ENCODE peak calls at places on chromosomes 6 and 20, in ten cellular contexts. One of them, this sample, is unnamed.
A peak's percentile ranks its signal among the peaks of the same experiment; 100 is the strongest.

GRCh38 chr6:159727717-159728440 is 573 bp downstream of the WTAP start:
- DNase-seq in NCI-H2081: no peak
- DNase-seq in CD4-positive, alpha-beta T cell: no peak
- DNase-seq in ovary: no peak
- DNase-seq in foreskin melanocyte: peak; percentile 33
- DNase-seq in NCI-H1694 treated with DMSO at 0.1 percent for 48 hours: peak; percentile 8
- DNase-seq in B cell: no peak
- DNase-seq in KG1: peak; percentile 37
- DNase-seq in left cardiac atrium: peak; percentile 63
- DNase-seq in activated CD8-positive, alpha-beta memory T cell treated with anti-CD3 and anti-CD28 coated beads, Interleukin-2, amount 10 ng/mL, durations not matched to agents 7 days and 5 days: peak; percentile 74
- DNase-seq in this sample: no peak

GRCh38 chr6:166341915-166342292 is 441 bp downstream of the SFT2D1 start:
- DNase-seq in NCI-H2081: no peak
- DNase-seq in CD4-positive, alpha-beta T cell: no peak
- DNase-seq in ovary: peak; percentile 20
- DNase-seq in foreskin melanocyte: no peak
- DNase-seq in NCI-H1694 treated with DMSO at 0.1 percent for 48 hours: no peak
- DNase-seq in B cell: peak; percentile 30
- DNase-seq in KG1: no peak
- DNase-seq in left cardiac atrium: no peak
- DNase-seq in activated CD8-positive, alpha-beta memory T cell treated with anti-CD3 and anti-CD28 coated beads, Interleukin-2, amount 10 ng/mL, durations not matched to agents 7 days and 5 days: no peak
- DNase-seq in this sample: no peak

GRCh38 chr6:33692078-33692759 is 19.3 kb downstream of the UQCC2 start:
- DNase-seq in NCI-H2081: no peak
- DNase-seq in CD4-positive, alpha-beta T cell: no peak
- DNase-seq in ovary: no peak
- DNase-seq in foreskin melanocyte: no peak
- DNase-seq in NCI-H1694 treated with DMSO at 0.1 percent for 48 hours: no peak
- DNase-seq in B cell: no peak
- DNase-seq in KG1: no peak
- DNase-seq in left cardiac atrium: peak; percentile 36
- DNase-seq in activated CD8-positive, alpha-beta memory T cell treated with anti-CD3 and anti-CD28 coated beads, Interleukin-2, amount 10 ng/mL, durations not matched to agents 7 days and 5 days: no peak
- DNase-seq in this sample: peak; percentile 82

GRCh38 chr20:33773412-33774089 is 37.6 kb upstream of the CHMP4B start:
- DNase-seq in NCI-H2081: no peak
- DNase-seq in CD4-positive, alpha-beta T cell: no peak
- DNase-seq in ovary: no peak
- DNase-seq in foreskin melanocyte: no peak
- DNase-seq in NCI-H1694 treated with DMSO at 0.1 percent for 48 hours: no peak
- DNase-seq in B cell: peak; percentile 70
- DNase-seq in KG1: no peak
- DNase-seq in left cardiac atrium: no peak
- DNase-seq in activated CD8-positive, alpha-beta memory T cell treated with anti-CD3 and anti-CD28 coated beads, Interleukin-2, amount 10 ng/mL, durations not matched to agents 7 days and 5 days: no peak
- DNase-seq in this sample: no peak

GRCh38 chr6:26457407-26457795 is 354 bp upstream of the BTN2A1 start:
- DNase-seq in NCI-H2081: peak; percentile 71
- DNase-seq in CD4-positive, alpha-beta T cell: no peak
- DNase-seq in ovary: peak; percentile 23
- DNase-seq in foreskin melanocyte: no peak
- DNase-seq in NCI-H1694 treated with DMSO at 0.1 percent for 48 hours: no peak
- DNase-seq in B cell: no peak
- DNase-seq in KG1: no peak
- DNase-seq in left cardiac atrium: peak; percentile 34
- DNase-seq in activated CD8-positive, alpha-beta memory T cell treated with anti-CD3 and anti-CD28 coated beads, Interleukin-2, amount 10 ng/mL, durations not matched to agents 7 days and 5 days: no peak
- DNase-seq in this sample: peak; percentile 53

GRCh38 chr20:11686900-11687543 is 230.7 kb upstream of the BTBD3 start:
- DNase-seq in NCI-H2081: peak; percentile 86
- DNase-seq in CD4-positive, alpha-beta T cell: no peak
- DNase-seq in ovary: no peak
- DNase-seq in foreskin melanocyte: no peak
- DNase-seq in NCI-H1694 treated with DMSO at 0.1 percent for 48 hours: no peak
- DNase-seq in B cell: no peak
- DNase-seq in KG1: no peak
- DNase-seq in left cardiac atrium: peak; percentile 34
- DNase-seq in activated CD8-positive, alpha-beta memory T cell treated with anti-CD3 and anti-CD28 coated beads, Interleukin-2, amount 10 ng/mL, durations not matched to agents 7 days and 5 days: no peak
- DNase-seq in this sample: peak; percentile 69

GRCh38 chr6:131134220-131134831 is 941 bp upstream of the AKAP7 start:
- DNase-seq in NCI-H2081: no peak
- DNase-seq in CD4-positive, alpha-beta T cell: no peak
- DNase-seq in ovary: no peak
- DNase-seq in foreskin melanocyte: no peak
- DNase-seq in NCI-H1694 treated with DMSO at 0.1 percent for 48 hours: no peak
- DNase-seq in B cell: no peak
- DNase-seq in KG1: no peak
- DNase-seq in left cardiac atrium: no peak
- DNase-seq in activated CD8-positive, alpha-beta memory T cell treated with anti-CD3 and anti-CD28 coated beads, Interleukin-2, amount 10 ng/mL, durations not matched to agents 7 days and 5 days: no peak
- DNase-seq in this sample: no peak

GRCh38 chr6:144033816-144034540 is 25.9 kb upstream of the PLAGL1 start:
- DNase-seq in NCI-H2081: no peak
- DNase-seq in CD4-positive, alpha-beta T cell: no peak
- DNase-seq in ovary: no peak
- DNase-seq in foreskin melanocyte: no peak
- DNase-seq in NCI-H1694 treated with DMSO at 0.1 percent for 48 hours: no peak
- DNase-seq in B cell: no peak
- DNase-seq in KG1: no peak
- DNase-seq in left cardiac atrium: no peak
- DNase-seq in activated CD8-positive, alpha-beta memory T cell treated with anti-CD3 and anti-CD28 coated beads, Interleukin-2, amount 10 ng/mL, durations not matched to agents 7 days and 5 days: no peak
- DNase-seq in this sample: no peak

GRCh38 chr6:99519446-99519845 is 4.2 kb upstream of the USP45 start:
- DNase-seq in NCI-H2081: no peak
- DNase-seq in CD4-positive, alpha-beta T cell: no peak
- DNase-seq in ovary: no peak
- DNase-seq in foreskin melanocyte: no peak
- DNase-seq in NCI-H1694 treated with DMSO at 0.1 percent for 48 hours: no peak
- DNase-seq in B cell: no peak
- DNase-seq in KG1: no peak
- DNase-seq in left cardiac atrium: no peak
- DNase-seq in activated CD8-positive, alpha-beta memory T cell treated with anti-CD3 and anti-CD28 coated beads, Interleukin-2, amount 10 ng/mL, durations not matched to agents 7 days and 5 days: no peak
- DNase-seq in this sample: no peak

GRCh38 chr6:109491207-109491938 is 8.4 kb upstream of the ZBTB24 start:
- DNase-seq in NCI-H2081: no peak
- DNase-seq in CD4-positive, alpha-beta T cell: no peak
- DNase-seq in ovary: no peak
- DNase-seq in foreskin melanocyte: no peak
- DNase-seq in NCI-H1694 treated with DMSO at 0.1 percent for 48 hours: no peak
- DNase-seq in B cell: no peak
- DNase-seq in KG1: peak; percentile 18
- DNase-seq in left cardiac atrium: no peak
- DNase-seq in activated CD8-positive, alpha-beta memory T cell treated with anti-CD3 and anti-CD28 coated beads, Interleukin-2, amount 10 ng/mL, durations not matched to agents 7 days and 5 days: peak; percentile 70
- DNase-seq in this sample: no peak

GRCh38 chr6:72084992-72085569 is 198.7 kb downstream of the RIMS1 start:
- DNase-seq in NCI-H2081: peak; percentile 28
- DNase-seq in CD4-positive, alpha-beta T cell: no peak
- DNase-seq in ovary: no peak
- DNase-seq in foreskin melanocyte: peak; percentile 6
- DNase-seq in NCI-H1694 treated with DMSO at 0.1 percent for 48 hours: no peak
- DNase-seq in B cell: peak; percentile 14
- DNase-seq in KG1: no peak
- DNase-seq in left cardiac atrium: no peak
- DNase-seq in activated CD8-positive, alpha-beta memory T cell treated with anti-CD3 and anti-CD28 coated beads, Interleukin-2, amount 10 ng/mL, durations not matched to agents 7 days and 5 days: no peak
- DNase-seq in this sample: no peak

This sample was measured in right cardiac atrium.